ENCODE peak calls at places on chromosomes 13 and 19, in ten cellular contexts. R, D, O, A, K, V, Z, N, W and H are unnamed samples.

GRCh38 chr19:6340493-6341201 is 7.2 kb upstream of the ACER1 start:
- DNase-seq in R (no peak), D (no peak), O (no peak), A (no peak), K (no peak), V (no peak), Z (no peak), N (no peak), W (no peak), H (no peak)

GRCh38 chr19:16252459-16253205 is 54.9 kb downstream of the AP1M1 start:
- DNase-seq in R (no peak), D (no peak), O (no peak), A (peak), K (no peak), V (no peak), Z (no peak), N (no peak), W (no peak), H (no peak)

GRCh38 chr13:25881946-25882574 is 169.8 kb downstream of the SHISA2 start:
- DNase-seq in R (no peak), D (peak), O (peak), A (no peak), K (peak), V (peak), Z (no peak), N (no peak), W (no peak), H (no peak)

GRCh38 chr19:43674630-43674982 is 4.6 kb upstream of the PLAUR start:
- DNase-seq in R (no peak), D (peak), O (peak), A (no peak), K (no peak), V (no peak), Z (no peak), N (peak), W (no peak), H (no peak)

GRCh38 chr13:21799671-21800070 is 128.8 kb downstream of the FGF9 start:
- DNase-seq in R (no peak), D (no peak), O (no peak), A (no peak), K (no peak), V (no peak), Z (no peak), N (no peak), W (no peak), H (no peak)

GRCh38 chr13:44386932-44387556 is 13.4 kb downstream of the SERP2 start:
- DNase-seq in R (no peak), D (no peak), O (peak), A (no peak), K (no peak), V (no peak), Z (no peak), N (no peak), W (no peak), H (no peak)

GRCh38 chr19:2334986-2335846 is 6.7 kb downstream of the SPPL2B start:
- DNase-seq in R (no peak), D (no peak), O (no peak), A (no peak), K (no peak), V (no peak), Z (no peak), N (no peak), W (no peak), H (no peak)

GRCh38 chr19:12365094-12365371 is 450 bp downstream of the ZNF442 start:
- DNase-seq in R (no peak), D (peak), O (peak), A (no peak), K (no peak), V (peak), Z (no peak), N (peak), W (no peak), H (peak)

GRCh38 chr13:100363874-100364273 is 224.7 kb downstream of the GGACT start:
- DNase-seq in R (no peak), D (peak), O (peak), A (no peak), K (peak), V (peak), Z (no peak), N (peak), W (no peak), H (no peak)

GRCh38 chr19:7953060-7953459 is 9.6 kb upstream of the TIMM44 start:
- DNase-seq in R (no peak), D (no peak), O (peak), A (no peak), K (peak), V (no peak), Z (no peak), N (peak), W (no peak), H (no peak)

GRCh38 chr13:83325454-83325853 is 556.8 kb downstream of the SLITRK1 start:
- DNase-seq in R (no peak), D (peak), O (peak), A (no peak), K (peak), V (peak), Z (no peak), N (peak), W (no peak), H (peak)

GRCh38 chr13:59259416-59260000 is 904.2 kb downstream of the DIAPH3 start:
- DNase-seq in R (no peak), D (no peak), O (no peak), A (no peak), K (no peak), V (no peak), Z (no peak), N (no peak), W (no peak), H (no peak)

GRCh38 chr13:79485014-79485441 is 4.1 kb downstream of the NDFIP2 start:
- DNase-seq in R (no peak), D (peak), O (peak), A (no peak), K (peak), V (peak), Z (no peak), N (peak), W (peak), H (peak)

GRCh38 chr19:37954421-37954874 is 47.4 kb downstream of the SIPA1L3 start:
- DNase-seq in R (no peak), D (no peak), O (no peak), A (no peak), K (no peak), V (no peak), Z (no peak), N (no peak), W (no peak), H (no peak)